ENCODE peak calls at places on chromosomes 1 and 21, in four cellular contexts. M is GM12878, W is SK-N-SH, N is K562. D is an unnamed sample.

GRCh38 chr1:37325010-37325409 is 149.4 kb upstream of the ZC3H12A start:
- DNase-seq in M (no peak), W (no peak), N (no peak), D (no peak)

GRCh38 chr1:213418268-213419068 is 367.4 kb downstream of the RPS6KC1 start:
- DNase-seq in M (no peak), W (no peak), N (no peak), D (no peak)

GRCh38 chr21:17925000-17925610 is 105.9 kb upstream of the C21orf91 start:
- DNase-seq in M (peak; percentile 33), W (peak; percentile 64), N (peak; percentile 71), D (peak; percentile 74)

GRCh38 chr1:161039546-161039945 is 782 bp upstream of the TSTD1 start:
- DNase-seq in M (no peak), W (no peak), N (no peak), D (no peak)

GRCh38 chr1:101309334-101310221 is 72.8 kb downstream of the S1PR1 start:
- DNase-seq in M (no peak), W (peak; percentile 66), N (peak; percentile 63), D (peak; percentile 46)

GRCh38 chr1:210700083-210700482 is 371.4 kb downstream of the HHAT start:
- DNase-seq in M (no peak), W (no peak), N (no peak), D (no peak)

GRCh38 chr1:238562376-238562775 is 671.7 kb upstream of the ZP4 start:
- DNase-seq in M (no peak), W (no peak), N (no peak), D (no peak)

GRCh38 chr21:31191553-31191952 is 152.5 kb downstream of the TIAM1 start:
- DNase-seq in M (no peak), W (no peak), N (no peak), D (no peak)

GRCh38 chr1:39116868-39117728 is 87.4 kb upstream of the MACF1 start:
- DNase-seq in M (no peak), W (no peak), N (peak; percentile 50), D (no peak)

GRCh38 chr1:165109013-165109412 is 247.5 kb downstream of the LMX1A start:
- DNase-seq in M (no peak), W (no peak), N (no peak), D (peak; percentile 30)

GRCh38 chr1:224736619-224737352 is 120.7 kb downstream of the CNIH3 start:
- DNase-seq in M (peak; percentile 93), W (no peak), N (peak; percentile 43), D (no peak)

GRCh38 chr1:111441573-111442192 is 7.4 kb downstream of the WDR77 start:
- DNase-seq in M (no peak), W (peak; percentile 33), N (peak; percentile 47), D (peak; percentile 36)

GRCh38 chr1:92411511-92411910 is 75.2 kb downstream of the GFI1 start:
- DNase-seq in M (no peak), W (no peak), N (no peak), D (no peak)

GRCh38 chr1:157226739-157227138 is 88.5 kb upstream of the ETV3 start:
- DNase-seq in M (no peak), W (no peak), N (no peak), D (no peak)

GRCh38 chr1:66564250-66564649 is 30.3 kb downstream of the SGIP1 start:
- DNase-seq in M (no peak), W (no peak), N (no peak), D (no peak)

GRCh38 chr1:46554236-46555080 is 3.0 kb upstream of the KNCN start:
- DNase-seq in M (no peak), W (no peak), N (peak; percentile 49), D (no peak)

GRCh38 chr1:191368891-191369654 is 789.2 kb upstream of the RGS18 start:
- DNase-seq in M (no peak), W (no peak), N (no peak), D (no peak)

GRCh38 chr1:191371626-191372025 is 786.6 kb upstream of the RGS18 start:
- DNase-seq in M (no peak), W (no peak), N (no peak), D (no peak)
- H3K9me3 ChIP-seq in M (no peaks in the 10 kb centered on the region), W (no peaks in the 10 kb centered on the region), N (no peaks in the 10 kb centered on the region), D (no peaks in the 10 kb centered on the region)

GRCh38 chr1:234890694-234891093 is 237.9 kb downstream of the TOMM20 start:
- DNase-seq in M (no peak), W (no peak), N (no peak), D (no peak)
- H3K4me3 ChIP-seq in M (no peak overlapping the region), W (no peak overlapping the region), N (no peak overlapping the region), D (no peak overlapping the region)

GRCh38 chr1:193919827-193920226 is 733.4 kb upstream of the B3GALT2 start:
- DNase-seq in M (no peak), W (no peak), N (no peak), D (no peak)
- TF ChIP-seq YY1 in M (no peak), W (no peak), N (no peak), D (no peak)

GRCh38 chr1:2815551-2815950 is 14.1 kb upstream of the TTC34 start:
- DNase-seq in M (no peak), W (no peak), N (no peak), D (no peak)

GRCh38 chr1:2812939-2813653 is 11.6 kb upstream of the TTC34 start:
- DNase-seq in M (no peak), W (no peak), N (no peak), D (no peak)

GRCh38 chr1:2816786-2817185 is 15.3 kb upstream of the TTC34 start:
- DNase-seq in M (no peak), W (no peak), N (no peak), D (no peak)

GRCh38 chr1:2812136-2812535 is 10.6 kb upstream of the TTC34 start:
- DNase-seq in M (no peak), W (no peak), N (no peak), D (no peak)

DNA sequence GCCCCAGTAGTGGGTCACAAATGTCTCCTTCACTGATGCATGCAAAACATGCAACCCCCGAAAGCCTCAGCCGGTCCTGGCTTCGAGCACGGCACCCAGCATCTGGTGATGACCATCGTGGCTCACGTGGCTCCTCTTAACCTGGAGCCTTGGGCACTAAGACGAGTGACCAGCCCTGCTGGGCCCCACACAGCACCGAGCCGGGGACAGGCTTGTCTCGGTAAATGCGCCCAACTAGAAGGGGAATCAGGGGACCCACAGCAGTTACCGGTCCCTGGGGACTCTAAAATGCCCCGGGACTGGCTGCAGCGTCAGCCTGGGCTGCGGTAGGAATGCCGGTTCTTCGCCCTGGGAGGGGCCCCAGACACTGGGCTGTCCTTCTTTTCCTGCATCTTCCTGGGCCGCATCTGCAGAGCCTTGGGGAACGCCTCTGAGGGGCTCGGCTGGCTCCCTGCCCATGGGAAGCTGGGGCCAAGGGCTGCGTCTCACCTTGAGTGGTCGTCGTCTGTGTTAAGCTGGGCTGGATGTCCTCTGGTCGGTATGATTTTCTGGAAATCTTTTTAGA is 13.1 kb upstream of the TTC34 start:
- DNase-seq in M (no peak), W (no peak), N (no peak), D (no peak)
- H3K9me3 ChIP-seq in M (no peaks in the 10 kb centered on the region), W (no peaks in the 10 kb centered on the region), N (no peaks in the 10 kb centered on the region), D (peaks cover 21% of the 10 kb centered on the region)